ENCODE peak calls at places on chromosome X, in nine cellular contexts. A is lung microvascular endothelial cell, T is HT-29, S is NCI-H2029 treated with DMSO at 0.1 percent for 48 hours, V is tibial artery, F is kidney tubule cell, B is aorta, Q is cardiac muscle cell, E is neural crest cell. Z is an unnamed sample.
A peak's percentile ranks its signal among the peaks of the same experiment; 100 is the strongest.

GRCh38 chrX:68714856-68715255 is 67.4 kb downstream of the STARD8 start:
- DNase-seq in Q (no peak), A (no peak), F (no peak), T (no peak), S (no peak), V (no peak), B (no peak), E (no peak), Z (no peak)

GRCh38 chrX:155923200-155923599 is 42.1 kb downstream of the VAMP7 start:
- DNase-seq in E (no peak), Q (no peak), T (no peak), A (no peak), V (no peak), S (no peak), F (no peak), B (no peak), Z (no peak)

GRCh38 chrX:134544614-134545255 is 84.8 kb downstream of the HPRT1 start:
- DNase-seq in V (no peak), Q (peak; percentile 48), E (no peak), S (no peak), T (no peak), B (no peak), F (peak; percentile 20), A (no peak), Z (no peak)

GRCh38 chrX:70253377-70254062 is 6.5 kb downstream of the P2RY4 start:
- DNase-seq in A (no peak), Q (no peak), E (no peak), V (no peak), F (peak; percentile 75), S (no peak), B (no peak), T (peak; percentile 33), Z (no peak)

GRCh38 chrX:87409113-87409841 is 108.3 kb upstream of the KLHL4 start:
- DNase-seq in T (peak; percentile 88), S (no peak), V (peak; percentile 84), A (peak; percentile 91), B (peak; percentile 90), E (no peak), F (peak; percentile 97), Q (peak; percentile 1), Z (peak; percentile 83)

GRCh38 chrX:30228526-30228925 is 1.9 kb upstream of the MAGEB3 start:
- DNase-seq in T (no peak), Q (no peak), E (no peak), B (no peak), V (no peak), F (no peak), A (no peak), S (no peak), Z (no peak)

GRCh38 chrX:41984628-41985027 is 61.3 kb upstream of the CASK start:
- DNase-seq in T (peak; percentile 53), F (peak; percentile 81), B (no peak), Q (no peak), V (no peak), A (no peak), S (no peak), E (no peak), Z (no peak)

GRCh38 chrX:130378008-130378669 is 7.3 kb downstream of the GPR119 start:
- DNase-seq in A (no peak), V (no peak), S (no peak), F (no peak), B (no peak), Q (peak; percentile 28), E (no peak), T (no peak), Z (no peak)

GRCh38 chrX:77389891-77390290 is 57.3 kb upstream of the FGF16 start:
- DNase-seq in B (no peak), E (no peak), T (peak; percentile 14), V (no peak), A (no peak), F (no peak), Q (no peak), S (no peak), Z (no peak)

GRCh38 chrX:102745513-102746133 is 25.1 kb downstream of the GPRASP3 start:
- DNase-seq in A (peak; percentile 5), B (peak; percentile 68), Q (peak; percentile 19), V (no peak), F (no peak), T (no peak), S (no peak), E (no peak), Z (no peak)

GRCh38 chrX:71253253-71254091 is 468 bp downstream of the ZMYM3 start:
- DNase-seq in A (peak; percentile 64), T (peak; percentile 35), Q (peak; percentile 60), E (peak; percentile 37), S (no peak), F (peak; percentile 12), V (no peak), B (peak; percentile 83), Z (peak; percentile 56)

GRCh38 chrX:150768132-150768485 is 74.9 kb downstream of the MTMR1 start:
- DNase-seq in A (no peak), Q (no peak), F (no peak), E (no peak), V (no peak), B (no peak), S (no peak), T (no peak), Z (no peak)

GRCh38 chrX:8849462-8849861 is 48.3 kb upstream of the FAM9A start:
- DNase-seq in Q (no peak), S (no peak), B (no peak), F (peak; percentile 26), A (no peak), E (no peak), T (no peak), V (no peak), Z (no peak)

GRCh38 chrX:21968333-21968732 is 27.8 kb downstream of the SMS start:
- DNase-seq in F (no peak), V (no peak), T (no peak), Q (no peak), A (no peak), E (no peak), S (no peak), B (no peak), Z (no peak)

GRCh38 chrX:111568356-111568755 is 56.9 kb downstream of the SERTM2 start:
- DNase-seq in V (no peak), E (no peak), F (peak; percentile 50), B (no peak), Q (peak; percentile 50), A (peak; percentile 7), S (no peak), T (peak; percentile 46), Z (no peak)

GRCh38 chrX:130682990-130683389 is 220.0 kb downstream of the ENOX2 start:
- DNase-seq in A (no peak), E (no peak), V (no peak), B (no peak), F (peak; percentile 29), Q (peak; percentile 6), S (no peak), T (no peak), Z (no peak)

GRCh38 chrX:131067216-131067615 is 9.1 kb downstream of the ARHGAP36 start:
- DNase-seq in E (no peak), S (no peak), T (no peak), A (no peak), Q (no peak), F (no peak), V (no peak), B (no peak), Z (no peak)

GRCh38 chrX:19739683-19740082 is 147.7 kb downstream of the SH3KBP1 start:
- DNase-seq in A (peak; percentile 60), B (peak; percentile 79), Q (peak; percentile 45), E (peak; percentile 37), F (peak; percentile 75), S (no peak), V (peak; percentile 69), T (peak; percentile 88), Z (no peak)

GRCh38 chrX:40086569-40087335 is 11.0 kb downstream of the BCOR start:
- DNase-seq in V (no peak), F (no peak), A (no peak), B (no peak), T (no peak), E (no peak), Q (no peak), S (no peak), Z (peak; percentile 50)

GRCh38 chrX:26925088-26925487 is 538.1 kb downstream of the PPP4R3C start:
- DNase-seq in F (peak; percentile 2), S (no peak), V (no peak), B (no peak), A (peak; percentile 8), Q (no peak), E (no peak), T (no peak), Z (no peak)

GRCh38 chrX:68945081-68945602 is 116.3 kb downstream of the EFNB1 start:
- DNase-seq in T (no peak), Q (no peak), V (no peak), A (no peak), E (no peak), F (no peak), S (no peak), B (no peak), Z (no peak)

GRCh38 chrX:8783100-8784098 is 17.8 kb downstream of the FAM9A start:
- DNase-seq in T (peak; percentile 5), S (peak; percentile 7), V (no peak), A (peak; percentile 51), E (no peak), Q (no peak), B (no peak), F (peak; percentile 38), Z (no peak)

GRCh38 chrX:46125139-46125538 is 420.1 kb downstream of the ZNF674 start:
- DNase-seq in V (no peak), B (no peak), E (no peak), A (no peak), T (no peak), Q (no peak), F (peak; percentile 21), S (no peak), Z (no peak)

GRCh38 chrX:13764284-13764683 is 29.7 kb downstream of the OFD1 start:
- DNase-seq in V (no peak), T (no peak), Q (no peak), B (no peak), S (no peak), F (no peak), A (no peak), E (no peak), Z (no peak)

GRCh38 chrX:147803948-147804347 is 107.8 kb upstream of the FMR1 start:
- DNase-seq in V (no peak), Q (peak; percentile 34), B (no peak), E (no peak), S (no peak), A (no peak), F (peak; percentile 38), T (peak; percentile 41), Z (no peak)

GRCh38 chrX:138026211-138026610 is 460.3 kb downstream of the ZIC3 start:
- DNase-seq in V (no peak), F (peak; percentile 26), A (peak; percentile 20), T (no peak), E (no peak), B (no peak), S (no peak), Q (peak; percentile 23), Z (no peak)

GRCh38 chrX:23789386-23790146 is 6.6 kb downstream of the SAT1 start:
- DNase-seq in T (no peak), S (no peak), V (no peak), E (no peak), Q (no peak), F (peak; percentile 77), B (no peak), A (no peak), Z (no peak)

GRCh38 chrX:39149761-39150160 is 348.5 kb downstream of the MID1IP1 start:
- DNase-seq in A (peak; percentile 57), Q (peak; percentile 85), B (peak; percentile 90), V (peak; percentile 82), F (peak; percentile 35), T (peak; percentile 43), S (no peak), E (peak; percentile 61), Z (no peak)

GRCh38 chrX:120781416-120781815 is 94.2 kb downstream of the CT47B1 start:
- DNase-seq in A (no peak), B (no peak), Q (no peak), F (no peak), E (no peak), V (no peak), S (no peak), T (no peak), Z (no peak)

GRCh38 chrX:57772637-57773036 is 92.6 kb upstream of the NLRP2B start:
- DNase-seq in Q (no peak), B (no peak), E (no peak), A (no peak), T (peak; percentile 32), V (no peak), F (no peak), S (no peak), Z (no peak)

GRCh38 chrX:149570668-149571067 is 16.6 kb downstream of the MAGEA9B start:
- DNase-seq in V (no peak), F (no peak), T (no peak), E (no peak), B (no peak), A (no peak), Q (no peak), S (no peak), Z (no peak)